ENCODE peak calls at places on chromosomes 4 and X, in ten cellular contexts. K is cardiac muscle cell, B is endothelial cell of umbilical vein, M is heart right ventricle, U is Peyer's patch, N is IMR-90, W is ovary, A is A549, R is brain microvascular endothelial cell, H is mucosa of descending colon. J is an unnamed sample.

GRCh38 chr4:150302553-150302952 is 224.3 kb downstream of the DCLK2 start:
- DNase-seq in K (peak), B (peak), M (no peak), U (no peak), N (peak), W (no peak), A (peak), R (peak), H (no peak), J (peak)

GRCh38 chr4:3314706-3315260 is 22.0 kb downstream of the RGS12 start:
- DNase-seq in K (no peak), B (no peak), M (no peak), U (peak), N (no peak), W (no peak), A (no peak), R (no peak), H (no peak), J (no peak)

GRCh38 chr4:3573131-3573530 is 40.9 kb upstream of the LRPAP1 start:
- DNase-seq in K (no peak), B (no peak), M (no peak), U (no peak), N (no peak), W (no peak), A (no peak), R (no peak), H (no peak), J (no peak)

GRCh38 chr4:188198980-188199792 is 59.9 kb downstream of the TRIML1 start:
- DNase-seq in K (peak), B (no peak), M (no peak), U (no peak), N (no peak), W (no peak), A (peak), R (no peak), H (no peak), J (no peak)

GRCh38 chr4:71338846-71339593 is at the start of gene SLC4A4:
- DNase-seq in K (peak), B (no peak), M (no peak), U (no peak), N (peak), W (no peak), A (peak), R (peak), H (no peak), J (peak)

GRCh38 chr4:11418610-11419009 is 10.1 kb downstream of the HS3ST1 start:
- DNase-seq in K (no peak), B (peak), M (no peak), U (no peak), N (peak), W (no peak), A (peak), R (no peak), H (no peak), J (no peak)

GRCh38 chr4:22191565-22192301 is 243.2 kb upstream of the KCNIP4 start:
- DNase-seq in K (peak), B (no peak), M (no peak), U (no peak), N (no peak), W (no peak), A (no peak), R (no peak), H (no peak), J (no peak)

GRCh38 chr4:151864068-151864467 is 103.3 kb upstream of the GATB start:
- DNase-seq in K (no peak), B (no peak), M (no peak), U (no peak), N (no peak), W (no peak), A (no peak), R (no peak), H (no peak), J (no peak)

GRCh38 chr4:156673483-156673882 is 298.1 kb downstream of the PDGFC start:
- DNase-seq in K (peak), B (no peak), M (no peak), U (no peak), N (peak), W (no peak), A (no peak), R (peak), H (no peak), J (no peak)

GRCh38 chr4:6699903-6700302 is 6.2 kb downstream of the S100P start:
- DNase-seq in K (no peak), B (no peak), M (no peak), U (no peak), N (no peak), W (no peak), A (no peak), R (no peak), H (no peak), J (no peak)

GRCh38 chr4:6705638-6706037 is 4.0 kb downstream of the MRFAP1L1 start:
- DNase-seq in K (no peak), B (no peak), M (no peak), U (no peak), N (no peak), W (no peak), A (no peak), R (no peak), H (no peak), J (no peak)

GRCh38 chr4:6702761-6703160 is 6.9 kb downstream of the MRFAP1L1 start:
- DNase-seq in K (no peak), B (no peak), M (no peak), U (no peak), N (no peak), W (no peak), A (no peak), R (no peak), H (no peak), J (no peak)

GRCh38 chr4:6703786-6704185 is 5.9 kb downstream of the MRFAP1L1 start:
- DNase-seq in K (peak), B (peak), M (no peak), U (no peak), N (peak), W (no peak), A (no peak), R (no peak), H (no peak), J (no peak)

GRCh38 chr4:6701371-6701770 is 7.7 kb downstream of the S100P start:
- DNase-seq in K (no peak), B (no peak), M (no peak), U (no peak), N (no peak), W (no peak), A (peak), R (no peak), H (no peak), J (no peak)
- TF ChIP-seq CTCF in K (peak), B (peak), M (peak), U (peak), N (peak), W (no peak), A (no peak), R (peak), H (no peak), J (peak)

GRCh38 chr4:144740316-144740715 is 94.4 kb downstream of the HHIP start:
- DNase-seq in K (no peak), B (no peak), M (no peak), U (no peak), N (peak), W (no peak), A (no peak), R (no peak), H (no peak), J (peak)

GRCh38 chr4:144738649-144739048 is 92.7 kb downstream of the HHIP start:
- DNase-seq in K (no peak), B (no peak), M (no peak), U (no peak), N (no peak), W (no peak), A (no peak), R (no peak), H (no peak), J (no peak)

GRCh38 chr4:144733566-144733965 is 87.6 kb downstream of the HHIP start:
- DNase-seq in K (no peak), B (no peak), M (no peak), U (no peak), N (no peak), W (no peak), A (no peak), R (no peak), H (no peak), J (no peak)

GRCh38 chr4:144732584-144733130 is 86.7 kb downstream of the HHIP start:
- DNase-seq in K (no peak), B (no peak), M (no peak), U (no peak), N (peak), W (no peak), A (no peak), R (no peak), H (no peak), J (peak)

DNA sequence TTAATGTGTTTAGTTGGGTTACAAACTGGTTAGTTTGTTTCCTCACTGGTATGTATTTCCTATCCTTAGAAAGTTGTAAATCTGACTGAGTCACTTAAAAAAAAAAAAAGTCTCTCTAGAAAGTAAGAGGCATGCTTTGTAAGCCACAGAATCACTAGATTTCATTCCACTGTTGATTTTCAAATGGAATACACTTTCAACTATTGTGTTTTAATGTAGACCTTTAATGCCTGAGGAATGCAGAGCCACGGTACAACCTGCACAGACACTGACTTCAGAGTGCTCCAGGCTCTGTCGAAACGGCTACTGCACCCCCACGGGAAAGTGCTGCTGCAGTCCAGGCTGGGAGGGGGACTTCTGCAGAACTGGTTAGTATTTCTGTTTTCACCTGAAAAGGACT is 88.6 kb downstream of the HHIP start:
- DNase-seq in K (no peak), B (no peak), M (no peak), U (no peak), N (peak), W (no peak), A (no peak), R (no peak), H (no peak), J (peak)
- H3K4me3 ChIP-seq in K (no peak), B (no peak), M (no peak), U (no peak), N (no peak), W (no peak), A (no peak), R (no peak), H (no peak), J (no peak)

GRCh38 chr4:38136604-38137003 is 176.4 kb downstream of the PTTG2 start:
- DNase-seq in K (no peak), B (no peak), M (no peak), U (no peak), N (no peak), W (no peak), A (no peak), R (no peak), H (no peak), J (no peak)
- TF ChIP-seq CTCF in K (no peak), B (no peak), M (no peak), U (no peak), N (no peak), W (no peak), A (no peak), R (peak), H (no peak), J (no peak)

GRCh38 chr4:112510468-112511293 is 5.3 kb downstream of the NEUROG2 start:
- DNase-seq in K (no peak), B (no peak), M (no peak), U (no peak), N (no peak), W (no peak), A (no peak), R (no peak), H (no peak), J (no peak)

GRCh38 chr4:112511294-112512118 is 4.5 kb downstream of the NEUROG2 start:
- DNase-seq in K (no peak), B (no peak), M (no peak), U (no peak), N (no peak), W (no peak), A (no peak), R (no peak), H (no peak), J (no peak)

GRCh38 chr4:112509243-112510190 is 6.5 kb downstream of the NEUROG2 start:
- DNase-seq in K (no peak), B (no peak), M (no peak), U (no peak), N (peak), W (no peak), A (no peak), R (no peak), H (no peak), J (peak)

GRCh38 chr4:112514079-112514448 is 1.9 kb downstream of the NEUROG2 start:
- DNase-seq in K (no peak), B (no peak), M (no peak), U (no peak), N (no peak), W (no peak), A (no peak), R (no peak), H (no peak), J (no peak)

DNA sequence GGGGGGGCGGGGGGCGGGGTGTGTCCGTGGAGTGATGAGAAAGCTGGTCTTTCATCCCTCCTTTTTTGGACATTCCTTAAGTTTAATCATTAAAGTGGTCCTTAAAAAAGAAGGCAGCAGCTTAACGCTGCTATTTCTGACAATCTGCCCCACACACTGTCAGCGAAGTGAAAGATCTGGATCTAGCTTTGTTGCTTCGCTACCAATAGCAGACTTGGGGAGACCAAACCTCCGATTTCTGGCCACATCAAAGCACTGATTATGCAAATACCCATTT is 5.9 kb downstream of the NEUROG2 start:
- DNase-seq in K (no peak), B (no peak), M (no peak), U (no peak), N (no peak), W (no peak), A (no peak), R (no peak), H (no peak), J (no peak)
- H3K4me3 ChIP-seq in K (no peak), B (no peak), M (no peak), U (no peak), N (no peak), W (no peak), A (peak), R (peak), H (no peak), J (no peak)

GRCh38 chrX:132489256-132490085 is 633 bp upstream of the MBNL3 start:
- DNase-seq in K (peak), B (peak), M (peak), U (peak), N (peak), W (peak), A (peak), R (no peak), H (peak), J (peak)
- TF ChIP-seq CTCF in K (no peak), B (no peak), M (no peak), U (no peak), N (no peak), W (no peak), A (no peak), R (peak), H (no peak), J (no peak)

GRCh38 chr4:132955146-132955545 is 193.9 kb upstream of the PCDH10 start:
- DNase-seq in K (no peak), B (no peak), M (no peak), U (no peak), N (no peak), W (no peak), A (no peak), R (no peak), H (no peak), J (no peak)
- H3K4me3 ChIP-seq in K (no peak), B (no peak), M (no peak), U (no peak), N (no peak), W (no peak), A (no peak), R (no peak), H (no peak), J (no peak)

J was measured in epithelial cell of esophagus.